ENCODE peak calls at places on chromosome 14, in seven cellular contexts. One of them, this sample, is unnamed.

GRCh38 chr14:90140298-90140955 is 78.6 kb downstream of the KCNK13 start:
- DNase-seq in thyroid gland: no peak
- DNase-seq in CD4-positive, alpha-beta memory T cell: no peak
- DNase-seq in endodermal cell: no peak
- DNase-seq in MM.1S: no peak
- DNase-seq in cardiac muscle cell: no peak
- DNase-seq in aorta: no peak
- DNase-seq in this sample: no peak

GRCh38 chr14:35533357-35534129 is 421 bp upstream of the INSM2 start:
- DNase-seq in thyroid gland: peak; percentile 58
- DNase-seq in CD4-positive, alpha-beta memory T cell: peak; percentile 24
- DNase-seq in endodermal cell: peak; percentile 97
- DNase-seq in MM.1S: peak; percentile 48
- DNase-seq in cardiac muscle cell: peak; percentile 91
- DNase-seq in aorta: peak; percentile 49
- DNase-seq in this sample: no peak

GRCh38 chr14:67784244-67784823 is 32.1 kb downstream of the ZFYVE26 start:
- DNase-seq in thyroid gland: no peak
- DNase-seq in CD4-positive, alpha-beta memory T cell: no peak
- DNase-seq in endodermal cell: no peak
- DNase-seq in MM.1S: no peak
- DNase-seq in cardiac muscle cell: no peak
- DNase-seq in aorta: no peak
- DNase-seq in this sample: no peak

GRCh38 chr14:77825895-77826519 is 26.1 kb downstream of the ADCK1 start:
- DNase-seq in thyroid gland: no peak
- DNase-seq in CD4-positive, alpha-beta memory T cell: no peak
- DNase-seq in endodermal cell: no peak
- DNase-seq in MM.1S: no peak
- DNase-seq in cardiac muscle cell: peak; percentile 10
- DNase-seq in aorta: no peak
- DNase-seq in this sample: no peak

GRCh38 chr14:74619672-74620131 is 7.7 kb upstream of the LTBP2 start:
- DNase-seq in thyroid gland: peak; percentile 60
- DNase-seq in CD4-positive, alpha-beta memory T cell: no peak
- DNase-seq in endodermal cell: no peak
- DNase-seq in MM.1S: no peak
- DNase-seq in cardiac muscle cell: no peak
- DNase-seq in aorta: peak; percentile 95
- DNase-seq in this sample: no peak

GRCh38 chr14:22099942-22100763 is 426.5 kb upstream of the OR4E1 start:
- DNase-seq in thyroid gland: peak; percentile 84
- DNase-seq in CD4-positive, alpha-beta memory T cell: peak; percentile 60
- DNase-seq in endodermal cell: peak; percentile 90
- DNase-seq in MM.1S: peak; percentile 65
- DNase-seq in cardiac muscle cell: peak; percentile 88
- DNase-seq in aorta: peak; percentile 61
- DNase-seq in this sample: peak; percentile 25

GRCh38 chr14:90444077-90444696 is 47.4 kb downstream of the CALM1 start:
- DNase-seq in thyroid gland: peak; percentile 93
- DNase-seq in CD4-positive, alpha-beta memory T cell: no peak
- DNase-seq in endodermal cell: no peak
- DNase-seq in MM.1S: no peak
- DNase-seq in cardiac muscle cell: no peak
- DNase-seq in aorta: no peak
- DNase-seq in this sample: no peak

GRCh38 chr14:91416744-91417133 is 881 bp downstream of the CCDC88C start:
- DNase-seq in thyroid gland: no peak
- DNase-seq in CD4-positive, alpha-beta memory T cell: no peak
- DNase-seq in endodermal cell: peak; percentile 66
- DNase-seq in MM.1S: no peak
- DNase-seq in cardiac muscle cell: no peak
- DNase-seq in aorta: no peak
- DNase-seq in this sample: no peak

GRCh38 chr14:81268016-81268416 is 47.3 kb upstream of the GTF2A1 start:
- DNase-seq in thyroid gland: no peak
- DNase-seq in CD4-positive, alpha-beta memory T cell: no peak
- DNase-seq in endodermal cell: peak; percentile 65
- DNase-seq in MM.1S: no peak
- DNase-seq in cardiac muscle cell: no peak
- DNase-seq in aorta: no peak
- DNase-seq in this sample: no peak

GRCh38 chr14:59090572-59090971 is 97.9 kb upstream of the DAAM1 start:
- DNase-seq in thyroid gland: no peak
- DNase-seq in CD4-positive, alpha-beta memory T cell: no peak
- DNase-seq in endodermal cell: no peak
- DNase-seq in MM.1S: no peak
- DNase-seq in cardiac muscle cell: no peak
- DNase-seq in aorta: no peak
- DNase-seq in this sample: no peak

GRCh38 chr14:70871863-70872677 is 35.2 kb upstream of the PCNX1 start:
- DNase-seq in thyroid gland: no peak
- DNase-seq in CD4-positive, alpha-beta memory T cell: peak; percentile 57
- DNase-seq in endodermal cell: no peak
- DNase-seq in MM.1S: peak; percentile 45
- DNase-seq in cardiac muscle cell: no peak
- DNase-seq in aorta: no peak
- DNase-seq in this sample: no peak

GRCh38 chr14:79186523-79186922 is 1016.4 kb downstream of the NRXN3 start:
- DNase-seq in thyroid gland: no peak
- DNase-seq in CD4-positive, alpha-beta memory T cell: no peak
- DNase-seq in endodermal cell: no peak
- DNase-seq in MM.1S: no peak
- DNase-seq in cardiac muscle cell: no peak
- DNase-seq in aorta: no peak
- DNase-seq in this sample: no peak

GRCh38 chr14:61120576-61120975 is 139.5 kb downstream of the SLC38A6 start:
- DNase-seq in thyroid gland: no peak
- DNase-seq in CD4-positive, alpha-beta memory T cell: peak; percentile 6
- DNase-seq in endodermal cell: no peak
- DNase-seq in MM.1S: peak; percentile 25
- DNase-seq in cardiac muscle cell: no peak
- DNase-seq in aorta: no peak
- DNase-seq in this sample: no peak

GRCh38 chr14:61116369-61116768 is 135.3 kb downstream of the SLC38A6 start:
- DNase-seq in thyroid gland: no peak
- DNase-seq in CD4-positive, alpha-beta memory T cell: no peak
- DNase-seq in endodermal cell: no peak
- DNase-seq in MM.1S: no peak
- DNase-seq in cardiac muscle cell: no peak
- DNase-seq in aorta: no peak
- DNase-seq in this sample: no peak

GRCh38 chr14:61121293-61121897 is 140.3 kb downstream of the SLC38A6 start:
- DNase-seq in thyroid gland: no peak
- DNase-seq in CD4-positive, alpha-beta memory T cell: no peak
- DNase-seq in endodermal cell: no peak
- DNase-seq in MM.1S: no peak
- DNase-seq in cardiac muscle cell: no peak
- DNase-seq in aorta: no peak
- DNase-seq in this sample: no peak

GRCh38 chr14:61122862-61123261 is 141.8 kb downstream of the SLC38A6 start:
- DNase-seq in thyroid gland: no peak
- DNase-seq in CD4-positive, alpha-beta memory T cell: no peak
- DNase-seq in endodermal cell: no peak
- DNase-seq in MM.1S: no peak
- DNase-seq in cardiac muscle cell: no peak
- DNase-seq in aorta: no peak
- DNase-seq in this sample: no peak

DNA sequence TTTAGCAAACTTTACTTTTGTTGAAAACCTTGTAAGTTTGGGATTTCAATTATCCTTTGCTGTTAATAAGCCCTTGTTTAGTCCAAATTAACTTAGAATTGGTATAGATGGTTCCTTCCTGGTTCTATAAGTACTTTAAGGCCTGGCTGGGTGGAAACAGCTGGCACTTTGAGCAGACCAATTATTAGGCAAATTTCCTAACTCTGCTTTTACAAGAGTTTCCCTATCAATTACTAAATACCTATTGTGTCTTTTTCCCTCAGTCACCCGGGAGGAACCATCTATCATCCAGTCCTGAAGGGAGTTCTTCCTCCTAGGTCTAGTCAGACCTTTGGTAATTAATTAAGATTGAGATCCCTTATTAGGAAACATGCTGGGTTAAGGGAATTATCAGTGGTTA is 138.0 kb downstream of the SLC38A6 start:
- DNase-seq in thyroid gland: no peak
- DNase-seq in CD4-positive, alpha-beta memory T cell: no peak
- DNase-seq in endodermal cell: no peak
- DNase-seq in MM.1S: no peak
- DNase-seq in cardiac muscle cell: no peak
- DNase-seq in aorta: no peak
- DNase-seq in this sample: no peak
- H3K9me3 ChIP-seq in thyroid gland: no peaks in the 10 kb centered on the region
- H3K9me3 ChIP-seq in CD4-positive, alpha-beta memory T cell: no peaks in the 10 kb centered on the region
- H3K9me3 ChIP-seq in endodermal cell: peaks cover 33% of the 10 kb centered on the region
- H3K9me3 ChIP-seq in MM.1S: no peaks in the 10 kb centered on the region
- H3K9me3 ChIP-seq in cardiac muscle cell: no peaks in the 10 kb centered on the region
- H3K9me3 ChIP-seq in aorta: peaks cover 3% of the 10 kb centered on the region
- H3K9me3 ChIP-seq in this sample: peaks cover 2% of the 10 kb centered on the region

GRCh38 chr14:54490448-54490805 is 1.6 kb upstream of the GMFB start:
- DNase-seq in thyroid gland: no peak
- DNase-seq in CD4-positive, alpha-beta memory T cell: no peak
- DNase-seq in endodermal cell: peak; percentile 76
- DNase-seq in MM.1S: no peak
- DNase-seq in cardiac muscle cell: no peak
- DNase-seq in aorta: no peak
- DNase-seq in this sample: no peak
- H3K9me3 ChIP-seq in thyroid gland: no peaks in the 10 kb centered on the region
- H3K9me3 ChIP-seq in CD4-positive, alpha-beta memory T cell: no peaks in the 10 kb centered on the region
- H3K9me3 ChIP-seq in endodermal cell: no peaks in the 10 kb centered on the region
- H3K9me3 ChIP-seq in MM.1S: no peaks in the 10 kb centered on the region
- H3K9me3 ChIP-seq in cardiac muscle cell: no peaks in the 10 kb centered on the region
- H3K9me3 ChIP-seq in aorta: no peaks in the 10 kb centered on the region
- H3K9me3 ChIP-seq in this sample: no peaks in the 10 kb centered on the region

GRCh38 chr14:20190596-20190995 is at the start of gene OR11G2:
- DNase-seq in thyroid gland: no peak
- DNase-seq in CD4-positive, alpha-beta memory T cell: no peak
- DNase-seq in endodermal cell: no peak
- DNase-seq in MM.1S: no peak
- DNase-seq in cardiac muscle cell: no peak
- DNase-seq in aorta: no peak
- DNase-seq in this sample: no peak
- H3K9me3 ChIP-seq in thyroid gland: no peaks in the 10 kb centered on the region
- H3K9me3 ChIP-seq in CD4-positive, alpha-beta memory T cell: no peaks in the 10 kb centered on the region
- H3K9me3 ChIP-seq in endodermal cell: peaks cover 90% of the 10 kb centered on the region
- H3K9me3 ChIP-seq in MM.1S: no peaks in the 10 kb centered on the region
- H3K9me3 ChIP-seq in cardiac muscle cell: peaks cover 2% of the 10 kb centered on the region
- H3K9me3 ChIP-seq in aorta: no peaks in the 10 kb centered on the region
- H3K9me3 ChIP-seq in this sample: no peaks in the 10 kb centered on the region

DNA sequence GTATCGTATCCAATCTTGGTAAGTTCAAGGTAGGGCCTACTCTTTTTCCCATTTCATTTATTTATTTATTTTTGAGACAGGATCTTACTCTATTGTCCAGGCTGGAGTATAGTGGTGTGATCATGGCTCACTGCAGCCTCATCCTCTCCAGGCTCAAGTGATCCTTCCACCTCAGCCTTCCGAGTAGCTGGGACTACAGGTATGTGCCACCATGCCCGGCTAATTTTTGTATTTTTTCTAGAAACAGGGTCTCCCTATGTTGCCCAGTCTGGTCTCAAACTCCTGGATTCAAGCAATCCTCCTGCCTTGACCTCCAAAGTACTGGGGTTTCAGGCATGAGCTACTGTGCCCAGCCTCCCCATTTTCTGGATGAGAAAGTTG is 57.2 kb downstream of the CLMN start:
- DNase-seq in thyroid gland: no peak
- DNase-seq in CD4-positive, alpha-beta memory T cell: no peak
- DNase-seq in endodermal cell: no peak
- DNase-seq in MM.1S: no peak
- DNase-seq in cardiac muscle cell: no peak
- DNase-seq in aorta: no peak
- DNase-seq in this sample: no peak
- H3K9me3 ChIP-seq in thyroid gland: no peaks in the 10 kb centered on the region
- H3K9me3 ChIP-seq in CD4-positive, alpha-beta memory T cell: no peaks in the 10 kb centered on the region
- H3K9me3 ChIP-seq in endodermal cell: no peaks in the 10 kb centered on the region
- H3K9me3 ChIP-seq in MM.1S: no peaks in the 10 kb centered on the region
- H3K9me3 ChIP-seq in cardiac muscle cell: no peaks in the 10 kb centered on the region
- H3K9me3 ChIP-seq in aorta: no peaks in the 10 kb centered on the region
- H3K9me3 ChIP-seq in this sample: no peaks in the 10 kb centered on the region

GRCh38 chr14:19949218-19949617 is 18.5 kb downstream of the OR4K1 start:
- DNase-seq in thyroid gland: no peak
- DNase-seq in CD4-positive, alpha-beta memory T cell: no peak
- DNase-seq in endodermal cell: no peak
- DNase-seq in MM.1S: no peak
- DNase-seq in cardiac muscle cell: no peak
- DNase-seq in aorta: no peak
- DNase-seq in this sample: no peak
- H3K9me3 ChIP-seq in thyroid gland: no peaks in the 10 kb centered on the region
- H3K9me3 ChIP-seq in CD4-positive, alpha-beta memory T cell: no peaks in the 10 kb centered on the region
- H3K9me3 ChIP-seq in endodermal cell: peaks cover 91% of the 10 kb centered on the region
- H3K9me3 ChIP-seq in MM.1S: no peaks in the 10 kb centered on the region
- H3K9me3 ChIP-seq in cardiac muscle cell: peaks cover 7% of the 10 kb centered on the region
- H3K9me3 ChIP-seq in aorta: no peaks in the 10 kb centered on the region
- H3K9me3 ChIP-seq in this sample: no peaks in the 10 kb centered on the region

GRCh38 chr14:24081739-24082204 is 10.4 kb downstream of the CPNE6 start:
- DNase-seq in thyroid gland: peak; percentile 21
- DNase-seq in CD4-positive, alpha-beta memory T cell: no peak
- DNase-seq in endodermal cell: no peak
- DNase-seq in MM.1S: no peak
- DNase-seq in cardiac muscle cell: no peak
- DNase-seq in aorta: no peak
- DNase-seq in this sample: no peak

GRCh38 chr14:24085215-24085614 is 8.9 kb upstream of the PCK2 start:
- DNase-seq in thyroid gland: no peak
- DNase-seq in CD4-positive, alpha-beta memory T cell: no peak
- DNase-seq in endodermal cell: no peak
- DNase-seq in MM.1S: no peak
- DNase-seq in cardiac muscle cell: no peak
- DNase-seq in aorta: no peak
- DNase-seq in this sample: no peak

GRCh38 chr14:24082411-24083080 is 11.2 kb downstream of the CPNE6 start:
- DNase-seq in thyroid gland: no peak
- DNase-seq in CD4-positive, alpha-beta memory T cell: no peak
- DNase-seq in endodermal cell: no peak
- DNase-seq in MM.1S: no peak
- DNase-seq in cardiac muscle cell: no peak
- DNase-seq in aorta: peak; percentile 36
- DNase-seq in this sample: no peak

GRCh38 chr14:24084439-24084838 is 9.7 kb upstream of the PCK2 start:
- DNase-seq in thyroid gland: no peak
- DNase-seq in CD4-positive, alpha-beta memory T cell: no peak
- DNase-seq in endodermal cell: no peak
- DNase-seq in MM.1S: no peak
- DNase-seq in cardiac muscle cell: no peak
- DNase-seq in aorta: peak; percentile 1
- DNase-seq in this sample: no peak

DNA sequence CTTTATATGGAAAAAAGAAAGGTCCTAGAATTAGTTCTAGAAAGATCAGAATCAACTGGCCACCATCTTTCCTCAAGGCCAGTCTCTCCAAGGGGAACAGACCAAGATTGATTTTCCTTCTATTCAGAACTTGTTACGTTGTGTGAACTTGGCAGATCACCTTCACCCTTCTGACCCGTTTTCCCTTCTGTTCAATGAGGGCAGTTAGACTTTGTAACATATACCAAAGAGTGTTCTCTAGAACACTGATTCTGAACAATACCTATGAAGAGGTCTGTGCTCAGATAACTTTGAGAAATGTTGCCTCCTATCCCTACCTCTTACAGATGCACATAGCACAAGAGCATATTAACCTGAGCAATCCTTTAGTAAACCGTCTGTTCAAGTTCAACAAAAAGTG is 10.6 kb upstream of the PCK2 start:
- DNase-seq in thyroid gland: no peak
- DNase-seq in CD4-positive, alpha-beta memory T cell: no peak
- DNase-seq in endodermal cell: no peak
- DNase-seq in MM.1S: no peak
- DNase-seq in cardiac muscle cell: no peak
- DNase-seq in aorta: no peak
- DNase-seq in this sample: no peak
- H3K9me3 ChIP-seq in thyroid gland: no peaks in the 10 kb centered on the region
- H3K9me3 ChIP-seq in CD4-positive, alpha-beta memory T cell: no peaks in the 10 kb centered on the region
- H3K9me3 ChIP-seq in endodermal cell: no peaks in the 10 kb centered on the region
- H3K9me3 ChIP-seq in MM.1S: no peaks in the 10 kb centered on the region
- H3K9me3 ChIP-seq in cardiac muscle cell: no peaks in the 10 kb centered on the region
- H3K9me3 ChIP-seq in aorta: no peaks in the 10 kb centered on the region
- H3K9me3 ChIP-seq in this sample: no peaks in the 10 kb centered on the region

This sample was measured in T-helper 17 cell.